ENCODE peak calls at places on chromosomes 1 and 21, in six cellular contexts. One of them, this sample, is unnamed.

GRCh38 chr1:91763252-91763651 is 122.7 kb downstream of the TGFBR3 start:
- DNase-seq in K562: no peak
- DNase-seq in GM12878: no peak
- DNase-seq in GM12892: no peak
- DNase-seq in HepG2: no peak
- DNase-seq in H1: no peak
- DNase-seq in this sample: no peak

GRCh38 chr1:180286417-180286816 is 56.4 kb downstream of the LHX4 start:
- DNase-seq in K562: no peak
- DNase-seq in GM12878: no peak
- DNase-seq in GM12892: no peak
- DNase-seq in HepG2: no peak
- DNase-seq in H1: no peak
- DNase-seq in this sample: no peak

GRCh38 chr1:212037900-212038299 is 2.4 kb downstream of the DTL start:
- DNase-seq in K562: no peak
- DNase-seq in GM12878: no peak
- DNase-seq in GM12892: no peak
- DNase-seq in HepG2: peak
- DNase-seq in H1: no peak
- DNase-seq in this sample: no peak

GRCh38 chr1:88175631-88176226 is 508.3 kb upstream of the PKN2 start:
- DNase-seq in K562: no peak
- DNase-seq in GM12878: no peak
- DNase-seq in GM12892: no peak
- DNase-seq in HepG2: peak
- DNase-seq in H1: no peak
- DNase-seq in this sample: no peak

GRCh38 chr1:85448358-85448757 is 16.6 kb downstream of the DDAH1 start:
- DNase-seq in K562: no peak
- DNase-seq in GM12878: no peak
- DNase-seq in GM12892: no peak
- DNase-seq in HepG2: no peak
- DNase-seq in H1: no peak
- DNase-seq in this sample: no peak

GRCh38 chr1:112906155-112906698 is 49.8 kb downstream of the SLC16A1 start:
- DNase-seq in K562: no peak
- DNase-seq in GM12878: no peak
- DNase-seq in GM12892: no peak
- DNase-seq in HepG2: no peak
- DNase-seq in H1: no peak
- DNase-seq in this sample: no peak

GRCh38 chr1:166730299-166730888 is 108.9 kb upstream of the POGK start:
- DNase-seq in K562: peak
- DNase-seq in GM12878: no peak
- DNase-seq in GM12892: no peak
- DNase-seq in HepG2: no peak
- DNase-seq in H1: no peak
- DNase-seq in this sample: no peak

GRCh38 chr1:18396247-18396646 is 84.5 kb upstream of the KLHDC7A start:
- DNase-seq in K562: no peak
- DNase-seq in GM12878: no peak
- DNase-seq in GM12892: no peak
- DNase-seq in HepG2: no peak
- DNase-seq in H1: no peak
- DNase-seq in this sample: no peak

GRCh38 chr1:214901718-214902117 is 180.8 kb upstream of the KCNK2 start:
- DNase-seq in K562: no peak
- DNase-seq in GM12878: no peak
- DNase-seq in GM12892: no peak
- DNase-seq in HepG2: no peak
- DNase-seq in H1: no peak
- DNase-seq in this sample: no peak

GRCh38 chr1:41618066-41618825 is 133.8 kb upstream of the EDN2 start:
- DNase-seq in K562: no peak
- DNase-seq in GM12878: no peak
- DNase-seq in GM12892: no peak
- DNase-seq in HepG2: no peak
- DNase-seq in H1: no peak
- DNase-seq in this sample: no peak

GRCh38 chr1:161190962-161191521 is 7.8 kb downstream of the ADAMTS4 start:
- DNase-seq in K562: no peak
- DNase-seq in GM12878: no peak
- DNase-seq in GM12892: no peak
- DNase-seq in HepG2: no peak
- DNase-seq in H1: no peak
- DNase-seq in this sample: no peak

GRCh38 chr1:39969048-39969447 is 14.1 kb downstream of the MFSD2A start:
- DNase-seq in K562: no peak
- DNase-seq in GM12878: no peak
- DNase-seq in GM12892: no peak
- DNase-seq in HepG2: no peak
- DNase-seq in H1: no peak
- DNase-seq in this sample: no peak

GRCh38 chr1:52904590-52905375 is 16.8 kb downstream of the ECHDC2 start:
- DNase-seq in K562: peak
- DNase-seq in GM12878: no peak
- DNase-seq in GM12892: peak
- DNase-seq in HepG2: no peak
- DNase-seq in H1: peak
- DNase-seq in this sample: peak
- TF ChIP-seq TAF1 in K562: no peak
- TF ChIP-seq TAF1 in GM12878: no peak
- TF ChIP-seq TAF1 in GM12892: no peak
- TF ChIP-seq TAF1 in HepG2: no peak
- TF ChIP-seq TAF1 in H1: no peak
- TF ChIP-seq TAF1 in this sample: no peak

GRCh38 chr21:32482565-32483292 is 70.2 kb downstream of the EVA1C start:
- DNase-seq in K562: no peak
- DNase-seq in GM12878: no peak
- DNase-seq in GM12892: no peak
- DNase-seq in HepG2: no peak
- DNase-seq in H1: no peak
- DNase-seq in this sample: no peak
- TF ChIP-seq POLR2AphosphoS5 in K562: no peak
- TF ChIP-seq POLR2AphosphoS5 in GM12878: no peak
- TF ChIP-seq POLR2AphosphoS5 in GM12892: no peak
- TF ChIP-seq POLR2AphosphoS5 in HepG2: no peak
- TF ChIP-seq POLR2AphosphoS5 in H1: no peak
- TF ChIP-seq POLR2AphosphoS5 in this sample: no peak

GRCh38 chr1:185735667-185736105 is 1.5 kb downstream of the HMCN1 start:
- DNase-seq in K562: no peak
- DNase-seq in GM12878: no peak
- DNase-seq in GM12892: no peak
- DNase-seq in HepG2: no peak
- DNase-seq in H1: no peak
- DNase-seq in this sample: no peak

GRCh38 chr1:185731446-185731845 is 2.7 kb upstream of the HMCN1 start:
- DNase-seq in K562: no peak
- DNase-seq in GM12878: no peak
- DNase-seq in GM12892: no peak
- DNase-seq in HepG2: no peak
- DNase-seq in H1: no peak
- DNase-seq in this sample: no peak

GRCh38 chr1:185732941-185733340 is 1.2 kb upstream of the HMCN1 start:
- DNase-seq in K562: no peak
- DNase-seq in GM12878: no peak
- DNase-seq in GM12892: no peak
- DNase-seq in HepG2: no peak
- DNase-seq in H1: no peak
- DNase-seq in this sample: no peak

GRCh38 chr1:185734929-185735666 is 907 bp downstream of the HMCN1 start:
- DNase-seq in K562: no peak
- DNase-seq in GM12878: no peak
- DNase-seq in GM12892: no peak
- DNase-seq in HepG2: no peak
- DNase-seq in H1: no peak
- DNase-seq in this sample: no peak

GRCh38 chr1:185733818-185734709 is at the start of gene HMCN1:
- DNase-seq in K562: peak
- DNase-seq in GM12878: no peak
- DNase-seq in GM12892: no peak
- DNase-seq in HepG2: peak
- DNase-seq in H1: peak
- DNase-seq in this sample: no peak
- TF ChIP-seq POLR2A in K562: no peak
- TF ChIP-seq POLR2A in GM12878: no peak
- TF ChIP-seq POLR2A in GM12892: no peak
- TF ChIP-seq POLR2A in HepG2: no peak
- TF ChIP-seq POLR2A in H1: peak
- TF ChIP-seq POLR2A in this sample: no peak

GRCh38 chr1:119275145-119275929 is 93.2 kb upstream of the HAO2 start:
- DNase-seq in K562: peak
- DNase-seq in GM12878: no peak
- DNase-seq in GM12892: no peak
- DNase-seq in HepG2: peak
- DNase-seq in H1: no peak
- DNase-seq in this sample: no peak
- TF ChIP-seq TAF1 in K562: no peak
- TF ChIP-seq TAF1 in GM12878: no peak
- TF ChIP-seq TAF1 in GM12892: no peak
- TF ChIP-seq TAF1 in HepG2: no peak
- TF ChIP-seq TAF1 in H1: no peak
- TF ChIP-seq TAF1 in this sample: no peak

DNA sequence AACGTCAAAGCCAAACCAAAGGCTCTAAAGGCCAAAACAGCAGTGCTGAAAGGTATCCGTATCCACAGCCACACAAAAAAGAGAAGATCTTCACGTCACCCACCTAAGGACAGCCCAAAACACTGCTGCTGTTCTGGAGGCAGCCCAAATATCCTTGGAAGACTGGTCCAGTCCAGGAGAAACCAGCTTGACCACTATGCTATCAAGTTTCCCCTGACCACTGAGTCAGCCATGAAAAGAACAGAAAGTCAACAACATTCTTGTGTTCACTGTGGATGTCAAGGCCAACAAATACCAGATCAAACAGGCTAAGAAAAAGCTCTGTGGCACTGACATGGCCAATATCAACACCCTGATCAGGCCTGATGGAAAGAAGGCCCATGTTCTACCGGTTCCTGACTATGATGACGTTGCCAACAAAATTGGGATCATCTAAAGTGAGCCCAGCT is 32.1 kb downstream of the ARID4B start:
- DNase-seq in K562: no peak
- DNase-seq in GM12878: no peak
- DNase-seq in GM12892: no peak
- DNase-seq in HepG2: peak
- DNase-seq in H1: no peak
- DNase-seq in this sample: no peak
- TF ChIP-seq POLR2AphosphoS5 in K562: no peak
- TF ChIP-seq POLR2AphosphoS5 in GM12878: no peak
- TF ChIP-seq POLR2AphosphoS5 in GM12892: no peak
- TF ChIP-seq POLR2AphosphoS5 in HepG2: no peak
- TF ChIP-seq POLR2AphosphoS5 in H1: no peak
- TF ChIP-seq POLR2AphosphoS5 in this sample: no peak

GRCh38 chr1:29621826-29622435 is 385.6 kb downstream of the PTPRU start:
- DNase-seq in K562: no peak
- DNase-seq in GM12878: no peak
- DNase-seq in GM12892: no peak
- DNase-seq in HepG2: no peak
- DNase-seq in H1: no peak
- DNase-seq in this sample: no peak

GRCh38 chr1:29626066-29626465 is 389.7 kb downstream of the PTPRU start:
- DNase-seq in K562: no peak
- DNase-seq in GM12878: no peak
- DNase-seq in GM12892: no peak
- DNase-seq in HepG2: no peak
- DNase-seq in H1: no peak
- DNase-seq in this sample: no peak

GRCh38 chr1:29624320-29624719 is 388.0 kb downstream of the PTPRU start:
- DNase-seq in K562: no peak
- DNase-seq in GM12878: no peak
- DNase-seq in GM12892: no peak
- DNase-seq in HepG2: no peak
- DNase-seq in H1: no peak
- DNase-seq in this sample: no peak

GRCh38 chr1:29623501-29623900 is 387.2 kb downstream of the PTPRU start:
- DNase-seq in K562: no peak
- DNase-seq in GM12878: no peak
- DNase-seq in GM12892: no peak
- DNase-seq in HepG2: no peak
- DNase-seq in H1: no peak
- DNase-seq in this sample: no peak

GRCh38 chr1:29624747-29625420 is 388.6 kb downstream of the PTPRU start:
- DNase-seq in K562: no peak
- DNase-seq in GM12878: no peak
- DNase-seq in GM12892: no peak
- DNase-seq in HepG2: no peak
- DNase-seq in H1: no peak
- DNase-seq in this sample: no peak
- TF ChIP-seq POLR2A in K562: no peak
- TF ChIP-seq POLR2A in GM12878: no peak
- TF ChIP-seq POLR2A in GM12892: no peak
- TF ChIP-seq POLR2A in HepG2: no peak
- TF ChIP-seq POLR2A in H1: no peak
- TF ChIP-seq POLR2A in this sample: no peak

DNA sequence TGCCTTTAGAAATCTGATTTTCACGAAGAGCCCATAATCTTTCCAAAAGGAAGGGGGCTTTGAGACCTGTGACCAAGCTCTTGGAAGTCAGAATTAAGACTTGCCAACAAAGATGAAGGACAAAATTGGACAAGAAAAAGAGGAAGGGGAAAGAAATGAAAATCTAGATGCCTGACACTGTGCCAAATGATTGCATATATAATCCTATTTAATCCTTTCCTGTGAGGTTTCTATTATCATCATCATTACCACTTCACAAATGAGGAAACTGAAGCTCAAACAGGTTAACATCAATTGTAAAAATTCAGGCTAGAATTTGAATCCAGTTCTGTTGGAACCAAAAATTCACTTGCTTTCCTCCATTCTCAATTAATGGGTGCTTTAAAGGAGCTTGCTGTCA is 197.7 kb upstream of the ST6GALNAC5 start:
- DNase-seq in K562: no peak
- DNase-seq in GM12878: no peak
- DNase-seq in GM12892: no peak
- DNase-seq in HepG2: no peak
- DNase-seq in H1: no peak
- DNase-seq in this sample: no peak
- TF ChIP-seq TAF1 in K562: no peak
- TF ChIP-seq TAF1 in GM12878: no peak
- TF ChIP-seq TAF1 in GM12892: no peak
- TF ChIP-seq TAF1 in HepG2: no peak
- TF ChIP-seq TAF1 in H1: no peak
- TF ChIP-seq TAF1 in this sample: no peak

This sample was measured in GM12891.